ENCODE peak calls at places on chromosomes 1 and 21, in nine cellular contexts. One of them, this sample, is unnamed.

GRCh38 chr1:153978274-153978909 is 918 bp upstream of the JTB start:
- DNase-seq in CD8-positive, alpha-beta memory T cell: no peak
- DNase-seq in dermis microvascular lymphatic vessel endothelial cell: no peak
- DNase-seq in NCI-H1105: no peak
- DNase-seq in activated CD4-positive, alpha-beta T cell treated with anti-CD3 and anti-CD28 coated beads, Interleukin-2, amount 50 U/mL, for 1 hour: no peak
- DNase-seq in non-pigmented ciliary epithelial cell: no peak
- DNase-seq in NCI-H2029 treated with DMSO at 0.1 percent for 48 hours: no peak
- DNase-seq in effector CD4-positive, alpha-beta T cell: no peak
- DNase-seq in IMR-90: no peak
- DNase-seq in this sample: no peak

GRCh38 chr1:210144736-210145135 is 87.9 kb upstream of the SERTAD4 start:
- DNase-seq in CD8-positive, alpha-beta memory T cell: no peak
- DNase-seq in dermis microvascular lymphatic vessel endothelial cell: no peak
- DNase-seq in NCI-H1105: no peak
- DNase-seq in activated CD4-positive, alpha-beta T cell treated with anti-CD3 and anti-CD28 coated beads, Interleukin-2, amount 50 U/mL, for 1 hour: no peak
- DNase-seq in non-pigmented ciliary epithelial cell: peak; percentile 3
- DNase-seq in NCI-H2029 treated with DMSO at 0.1 percent for 48 hours: no peak
- DNase-seq in effector CD4-positive, alpha-beta T cell: no peak
- DNase-seq in IMR-90: no peak
- DNase-seq in this sample: no peak

GRCh38 chr1:57329001-57329400 is 94.9 kb downstream of the DAB1 start:
- DNase-seq in CD8-positive, alpha-beta memory T cell: no peak
- DNase-seq in dermis microvascular lymphatic vessel endothelial cell: no peak
- DNase-seq in NCI-H1105: no peak
- DNase-seq in activated CD4-positive, alpha-beta T cell treated with anti-CD3 and anti-CD28 coated beads, Interleukin-2, amount 50 U/mL, for 1 hour: no peak
- DNase-seq in non-pigmented ciliary epithelial cell: no peak
- DNase-seq in NCI-H2029 treated with DMSO at 0.1 percent for 48 hours: no peak
- DNase-seq in effector CD4-positive, alpha-beta T cell: no peak
- DNase-seq in IMR-90: no peak
- DNase-seq in this sample: no peak

GRCh38 chr1:112522621-112523020 is 13.9 kb downstream of the WNT2B start:
- DNase-seq in CD8-positive, alpha-beta memory T cell: no peak
- DNase-seq in dermis microvascular lymphatic vessel endothelial cell: no peak
- DNase-seq in NCI-H1105: no peak
- DNase-seq in activated CD4-positive, alpha-beta T cell treated with anti-CD3 and anti-CD28 coated beads, Interleukin-2, amount 50 U/mL, for 1 hour: no peak
- DNase-seq in non-pigmented ciliary epithelial cell: peak; percentile 94
- DNase-seq in NCI-H2029 treated with DMSO at 0.1 percent for 48 hours: no peak
- DNase-seq in effector CD4-positive, alpha-beta T cell: no peak
- DNase-seq in IMR-90: peak; percentile 96
- DNase-seq in this sample: no peak

GRCh38 chr1:231969078-231969477 is 342.5 kb downstream of the DISC1 start:
- DNase-seq in CD8-positive, alpha-beta memory T cell: no peak
- DNase-seq in dermis microvascular lymphatic vessel endothelial cell: no peak
- DNase-seq in NCI-H1105: peak; percentile 67
- DNase-seq in activated CD4-positive, alpha-beta T cell treated with anti-CD3 and anti-CD28 coated beads, Interleukin-2, amount 50 U/mL, for 1 hour: no peak
- DNase-seq in non-pigmented ciliary epithelial cell: no peak
- DNase-seq in NCI-H2029 treated with DMSO at 0.1 percent for 48 hours: peak; percentile 16
- DNase-seq in effector CD4-positive, alpha-beta T cell: no peak
- DNase-seq in IMR-90: no peak
- DNase-seq in this sample: no peak

GRCh38 chr1:66394603-66395002 is 139.3 kb upstream of the SGIP1 start:
- DNase-seq in CD8-positive, alpha-beta memory T cell: no peak
- DNase-seq in dermis microvascular lymphatic vessel endothelial cell: no peak
- DNase-seq in NCI-H1105: no peak
- DNase-seq in activated CD4-positive, alpha-beta T cell treated with anti-CD3 and anti-CD28 coated beads, Interleukin-2, amount 50 U/mL, for 1 hour: no peak
- DNase-seq in non-pigmented ciliary epithelial cell: no peak
- DNase-seq in NCI-H2029 treated with DMSO at 0.1 percent for 48 hours: no peak
- DNase-seq in effector CD4-positive, alpha-beta T cell: no peak
- DNase-seq in IMR-90: no peak
- DNase-seq in this sample: no peak

GRCh38 chr1:245363821-245364220 is 209.0 kb downstream of the KIF26B start:
- DNase-seq in CD8-positive, alpha-beta memory T cell: no peak
- DNase-seq in dermis microvascular lymphatic vessel endothelial cell: no peak
- DNase-seq in NCI-H1105: no peak
- DNase-seq in activated CD4-positive, alpha-beta T cell treated with anti-CD3 and anti-CD28 coated beads, Interleukin-2, amount 50 U/mL, for 1 hour: no peak
- DNase-seq in non-pigmented ciliary epithelial cell: no peak
- DNase-seq in NCI-H2029 treated with DMSO at 0.1 percent for 48 hours: no peak
- DNase-seq in effector CD4-positive, alpha-beta T cell: no peak
- DNase-seq in IMR-90: peak; percentile 14
- DNase-seq in this sample: no peak

GRCh38 chr21:32346951-32347350 is 45.9 kb downstream of the URB1 start:
- DNase-seq in CD8-positive, alpha-beta memory T cell: no peak
- DNase-seq in dermis microvascular lymphatic vessel endothelial cell: no peak
- DNase-seq in NCI-H1105: no peak
- DNase-seq in activated CD4-positive, alpha-beta T cell treated with anti-CD3 and anti-CD28 coated beads, Interleukin-2, amount 50 U/mL, for 1 hour: no peak
- DNase-seq in non-pigmented ciliary epithelial cell: no peak
- DNase-seq in NCI-H2029 treated with DMSO at 0.1 percent for 48 hours: no peak
- DNase-seq in effector CD4-positive, alpha-beta T cell: no peak
- DNase-seq in IMR-90: no peak
- DNase-seq in this sample: no peak

GRCh38 chr1:31574749-31575372 is 1.5 kb upstream of the TINAGL1 start:
- DNase-seq in CD8-positive, alpha-beta memory T cell: no peak
- DNase-seq in dermis microvascular lymphatic vessel endothelial cell: no peak
- DNase-seq in NCI-H1105: no peak
- DNase-seq in activated CD4-positive, alpha-beta T cell treated with anti-CD3 and anti-CD28 coated beads, Interleukin-2, amount 50 U/mL, for 1 hour: no peak
- DNase-seq in non-pigmented ciliary epithelial cell: no peak
- DNase-seq in NCI-H2029 treated with DMSO at 0.1 percent for 48 hours: no peak
- DNase-seq in effector CD4-positive, alpha-beta T cell: no peak
- DNase-seq in IMR-90: no peak
- DNase-seq in this sample: no peak

GRCh38 chr1:19758227-19758830 is 41.4 kb downstream of the TMCO4 start:
- DNase-seq in CD8-positive, alpha-beta memory T cell: no peak
- DNase-seq in dermis microvascular lymphatic vessel endothelial cell: no peak
- DNase-seq in NCI-H1105: no peak
- DNase-seq in activated CD4-positive, alpha-beta T cell treated with anti-CD3 and anti-CD28 coated beads, Interleukin-2, amount 50 U/mL, for 1 hour: no peak
- DNase-seq in non-pigmented ciliary epithelial cell: no peak
- DNase-seq in NCI-H2029 treated with DMSO at 0.1 percent for 48 hours: no peak
- DNase-seq in effector CD4-positive, alpha-beta T cell: no peak
- DNase-seq in IMR-90: peak; percentile 84
- DNase-seq in this sample: no peak

GRCh38 chr1:243251544-243251943 is 3.5 kb downstream of the CEP170 start:
- DNase-seq in CD8-positive, alpha-beta memory T cell: no peak
- DNase-seq in dermis microvascular lymphatic vessel endothelial cell: no peak
- DNase-seq in NCI-H1105: no peak
- DNase-seq in activated CD4-positive, alpha-beta T cell treated with anti-CD3 and anti-CD28 coated beads, Interleukin-2, amount 50 U/mL, for 1 hour: no peak
- DNase-seq in non-pigmented ciliary epithelial cell: no peak
- DNase-seq in NCI-H2029 treated with DMSO at 0.1 percent for 48 hours: no peak
- DNase-seq in effector CD4-positive, alpha-beta T cell: no peak
- DNase-seq in IMR-90: no peak
- DNase-seq in this sample: no peak

GRCh38 chr1:23020731-23021130 is 1.5 kb downstream of the KDM1A start:
- DNase-seq in CD8-positive, alpha-beta memory T cell: no peak
- DNase-seq in dermis microvascular lymphatic vessel endothelial cell: no peak
- DNase-seq in NCI-H1105: no peak
- DNase-seq in activated CD4-positive, alpha-beta T cell treated with anti-CD3 and anti-CD28 coated beads, Interleukin-2, amount 50 U/mL, for 1 hour: no peak
- DNase-seq in non-pigmented ciliary epithelial cell: no peak
- DNase-seq in NCI-H2029 treated with DMSO at 0.1 percent for 48 hours: no peak
- DNase-seq in effector CD4-positive, alpha-beta T cell: no peak
- DNase-seq in IMR-90: no peak
- DNase-seq in this sample: no peak

GRCh38 chr1:161260939-161261858 is 2.7 kb downstream of the PCP4L1 start:
- DNase-seq in CD8-positive, alpha-beta memory T cell: no peak
- DNase-seq in dermis microvascular lymphatic vessel endothelial cell: no peak
- DNase-seq in NCI-H1105: no peak
- DNase-seq in activated CD4-positive, alpha-beta T cell treated with anti-CD3 and anti-CD28 coated beads, Interleukin-2, amount 50 U/mL, for 1 hour: no peak
- DNase-seq in non-pigmented ciliary epithelial cell: no peak
- DNase-seq in NCI-H2029 treated with DMSO at 0.1 percent for 48 hours: no peak
- DNase-seq in effector CD4-positive, alpha-beta T cell: no peak
- DNase-seq in IMR-90: no peak
- DNase-seq in this sample: no peak

GRCh38 chr1:52674497-52675384 is 23.4 kb downstream of the COA7 start:
- DNase-seq in CD8-positive, alpha-beta memory T cell: no peak
- DNase-seq in dermis microvascular lymphatic vessel endothelial cell: peak; percentile 7
- DNase-seq in NCI-H1105: no peak
- DNase-seq in activated CD4-positive, alpha-beta T cell treated with anti-CD3 and anti-CD28 coated beads, Interleukin-2, amount 50 U/mL, for 1 hour: no peak
- DNase-seq in non-pigmented ciliary epithelial cell: no peak
- DNase-seq in NCI-H2029 treated with DMSO at 0.1 percent for 48 hours: no peak
- DNase-seq in effector CD4-positive, alpha-beta T cell: no peak
- DNase-seq in IMR-90: peak; percentile 38
- DNase-seq in this sample: no peak